ENCODE peak calls at places on chromosomes 12 and 14, in five cellular contexts. K is effector memory CD8-positive, alpha-beta T cell; U is H54; O is cardiac muscle cell; F is stimulated activated CD4-positive, alpha-beta T cell treated with anti-CD3 and anti-CD28 coated beads, Interleukin-4, amount 100 ng/mL, for 24 hours. V is an unnamed sample.

GRCh38 chr14:90536092-90536491 is 139.3 kb downstream of the CALM1 start:
- DNase-seq in K (no peak), U (no peak), O (peak; percentile 65), F (no peak), V (no peak)

GRCh38 chr12:94617101-94617500 is 33.3 kb downstream of the TMCC3 start:
- DNase-seq in K (no peak), U (no peak), O (no peak), F (no peak), V (no peak)

GRCh38 chr14:67763158-67763822 is 53.1 kb downstream of the ZFYVE26 start:
- DNase-seq in K (no peak), U (no peak), O (no peak), F (no peak), V (no peak)

GRCh38 chr12:103809154-103809553 is 31.9 kb downstream of the NT5DC3 start:
- DNase-seq in K (no peak), U (no peak), O (no peak), F (no peak), V (no peak)

GRCh38 chr12:102964872-102965271 is 7.4 kb downstream of the ASCL1 start:
- DNase-seq in K (no peak), U (no peak), O (no peak), F (no peak), V (no peak)

GRCh38 chr14:81519200-81519998 is 14.3 kb downstream of the SEL1L start:
- DNase-seq in K (no peak), U (no peak), O (peak; percentile 66), F (no peak), V (peak; percentile 17)

GRCh38 chr14:55339770-55340169 is 68.5 kb downstream of the FBXO34 start:
- DNase-seq in K (no peak), U (no peak), O (peak; percentile 9), F (peak; percentile 66), V (no peak)

GRCh38 chr14:68574906-68575305 is 218.0 kb downstream of the ZFP36L1 start:
- DNase-seq in K (no peak), U (no peak), O (peak; percentile 81), F (no peak), V (no peak)

GRCh38 chr12:75658826-75659823 is 147.7 kb upstream of the KRR1 start:
- DNase-seq in K (no peak), U (no peak), O (peak; percentile 80), F (peak; percentile 19), V (no peak)

GRCh38 chr12:130846386-130846785 is 7.3 kb upstream of the STX2 start:
- DNase-seq in K (no peak), U (no peak), O (no peak), F (no peak), V (no peak)

GRCh38 chr14:30641207-30641606 is 19.1 kb downstream of the SCFD1 start:
- DNase-seq in K (no peak), U (no peak), O (no peak), F (no peak), V (no peak)

GRCh38 chr12:124884587-124885438 is 21.1 kb upstream of the SCARB1 start:
- DNase-seq in K (no peak), U (no peak), O (no peak), F (no peak), V (no peak)

GRCh38 chr12:109863961-109864712 is 16.2 kb downstream of the GLTP start:
- DNase-seq in K (peak; percentile 21), U (no peak), O (peak; percentile 62), F (no peak), V (no peak)

GRCh38 chr12:38954119-38954746 is 48.8 kb upstream of the CPNE8 start:
- DNase-seq in K (no peak), U (no peak), O (no peak), F (no peak), V (no peak)

GRCh38 chr14:28242895-28243294 is 523.7 kb upstream of the FOXG1 start:
- DNase-seq in K (no peak), U (no peak), O (no peak), F (no peak), V (no peak)

GRCh38 chr12:79547044-79547734 is 143.6 kb downstream of the PAWR start:
- DNase-seq in K (no peak), U (peak; percentile 33), O (peak; percentile 64), F (no peak), V (no peak)

GRCh38 chr12:107057071-107057834 is 36.1 kb downstream of the CRY1 start:
- DNase-seq in K (no peak), U (no peak), O (peak; percentile 9), F (no peak), V (no peak)

GRCh38 chr14:71720978-71721624 is 211.1 kb upstream of the RGS6 start:
- DNase-seq in K (no peak), U (peak; percentile 18), O (peak; percentile 91), F (no peak), V (peak; percentile 49)

GRCh38 chr12:83641789-83642188 is 955.1 kb downstream of the TMTC2 start:
- DNase-seq in K (no peak), U (no peak), O (no peak), F (no peak), V (no peak)

GRCh38 chr14:72040528-72040927 is 108.3 kb downstream of the RGS6 start:
- DNase-seq in K (no peak), U (no peak), O (no peak), F (no peak), V (no peak)

GRCh38 chr12:15037091-15037723 is 64.4 kb downstream of the PDE6H start:
- DNase-seq in K (no peak), U (no peak), O (no peak), F (no peak), V (no peak)

GRCh38 chr14:93036652-93037341 is 78.9 kb downstream of the ITPK1 start:
- DNase-seq in K (no peak), U (no peak), O (peak; percentile 70), F (no peak), V (no peak)

GRCh38 chr12:9646794-9647622 is 22.5 kb upstream of the CLEC2D start:
- DNase-seq in K (no peak), U (no peak), O (peak; percentile 50), F (no peak), V (peak; percentile 47)

GRCh38 chr12:106794369-106794768 is 19.9 kb downstream of the RIC8B start:
- DNase-seq in K (no peak), U (no peak), O (no peak), F (no peak), V (no peak)

V was measured in DND-41.